ENCODE peak calls at places on chromosomes 7 and 10, in ten cellular contexts. D, K, Z, P, I, E, J, R, A and V are unnamed samples. For H3K9me3 and H3K4me1, the result is how much of the 10 kb centered on the place peaks cover.

GRCh38 chr10:113541554-113541902 is 11.3 kb upstream of the HABP2 start:
- DNase-seq in D (no peak), K (no peak), Z (no peak), P (no peak), I (no peak), E (no peak), J (no peak), R (no peak), A (no peak), V (no peak)

GRCh38 chr10:69864321-69864720 is 62.6 kb downstream of the COL13A1 start:
- DNase-seq in D (no peak), K (no peak), Z (peak), P (peak), I (no peak), E (no peak), J (no peak), R (no peak), A (no peak), V (no peak)

GRCh38 chr10:70996549-70996948 is 108.2 kb upstream of the PCBD1 start:
- DNase-seq in D (no peak), K (no peak), Z (no peak), P (no peak), I (no peak), E (no peak), J (no peak), R (no peak), A (peak), V (no peak)

GRCh38 chr7:1710936-1711335 is 40.9 kb downstream of the ELFN1 start:
- DNase-seq in D (no peak), K (no peak), Z (no peak), P (no peak), I (no peak), E (no peak), J (no peak), R (no peak), A (no peak), V (peak)

GRCh38 chr7:133563196-133563707 is 310.4 kb downstream of the EXOC4 start:
- DNase-seq in D (no peak), K (no peak), Z (no peak), P (no peak), I (no peak), E (no peak), J (no peak), R (no peak), A (no peak), V (no peak)

GRCh38 chr7:87234949-87235348 is 15.4 kb upstream of the TMEM243 start:
- DNase-seq in D (no peak), K (no peak), Z (no peak), P (peak), I (no peak), E (no peak), J (no peak), R (no peak), A (no peak), V (no peak)

GRCh38 chr10:58293989-58294388 is 25.0 kb downstream of the CISD1 start:
- DNase-seq in D (no peak), K (no peak), Z (no peak), P (no peak), I (no peak), E (no peak), J (no peak), R (peak), A (no peak), V (no peak)

GRCh38 chr10:4701016-4701415 is 125.0 kb upstream of the AKR1E2 start:
- DNase-seq in D (no peak), K (no peak), Z (no peak), P (no peak), I (no peak), E (no peak), J (no peak), R (no peak), A (no peak), V (no peak)

GRCh38 chr10:74174533-74174932 is 23.5 kb downstream of the ADK start:
- DNase-seq in D (no peak), K (no peak), Z (no peak), P (no peak), I (no peak), E (no peak), J (no peak), R (peak), A (no peak), V (no peak)

DNA sequence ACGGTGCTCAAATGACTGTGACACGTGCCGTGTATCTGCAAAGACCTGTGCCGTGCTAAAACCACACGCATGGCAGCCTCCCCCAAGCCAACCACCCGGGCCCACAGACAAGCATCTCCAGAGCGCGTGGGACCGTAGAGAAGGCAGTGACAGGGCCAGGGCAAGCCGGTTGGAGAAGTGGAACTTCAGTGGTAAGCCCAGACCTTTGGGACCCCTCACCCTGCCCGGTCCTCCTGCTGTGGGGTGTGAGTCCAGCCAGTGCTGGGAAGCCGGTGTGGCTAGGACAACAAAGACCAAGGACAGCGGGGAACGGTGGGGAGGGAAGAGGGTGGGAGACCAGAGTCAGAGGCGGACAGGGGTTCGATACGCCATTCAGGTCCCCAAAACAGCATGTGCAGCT is 476.2 kb downstream of the DNAJB6 start:
- DNase-seq in D (no peak), K (peak), Z (no peak), P (no peak), I (no peak), E (no peak), J (no peak), R (no peak), A (no peak), V (no peak)
- H3K9me3 ChIP-seq in D (under half), K (under half), Z (under half), P (half or more), I (under half), E (under half), J (under half), R (under half), A (under half), V (under half)

GRCh38 chr7:25476863-25477262 is 248.6 kb upstream of the NPVF start:
- DNase-seq in D (no peak), K (no peak), Z (no peak), P (no peak), I (no peak), E (no peak), J (no peak), R (no peak), A (no peak), V (no peak)
- H3K4me1 ChIP-seq in D (under half), K (under half), Z (under half), P (under half), I (under half), E (under half), J (under half), R (under half), A (under half), V (under half)

DNA sequence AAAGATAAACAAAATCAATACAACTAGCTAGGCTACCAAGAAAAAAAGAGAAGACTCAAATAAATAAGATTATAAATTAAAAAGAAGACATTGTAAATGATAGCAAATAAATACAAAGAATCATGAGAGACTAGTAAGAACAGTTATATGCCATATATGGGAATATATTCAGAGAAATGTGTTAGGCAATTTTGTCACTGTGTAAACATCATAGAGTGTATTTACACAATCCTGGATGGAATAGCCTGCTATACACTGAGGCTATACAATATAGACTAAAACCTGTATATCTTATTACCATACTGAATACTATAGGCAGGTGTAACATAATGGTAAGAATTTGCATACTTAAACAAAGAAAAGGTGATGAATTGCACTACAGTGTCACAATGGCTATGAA is 717.4 kb downstream of the PARD3 start:
- DNase-seq in D (no peak), K (no peak), Z (no peak), P (no peak), I (no peak), E (no peak), J (no peak), R (no peak), A (no peak), V (no peak)
- H3K9me3 ChIP-seq in D (under half), K (half or more), Z (under half), P (under half), I (under half), E (under half), J (under half), R (under half), A (under half), V (under half)

GRCh38 chr10:80470266-80470665 is 16.2 kb downstream of the TSPAN14 start:
- DNase-seq in D (no peak), K (no peak), Z (no peak), P (no peak), I (no peak), E (no peak), J (no peak), R (no peak), A (no peak), V (no peak)
- H3K4me1 ChIP-seq in D (under half), K (half or more), Z (half or more), P (under half), I (half or more), E (half or more), J (half or more), R (half or more), A (half or more), V (under half)

GRCh38 chr7:93132216-93132615 is 14.4 kb upstream of the SAMD9 start:
- DNase-seq in D (no peak), K (no peak), Z (no peak), P (no peak), I (no peak), E (no peak), J (no peak), R (no peak), A (no peak), V (no peak)
- H3K9me3 ChIP-seq in D (under half), K (half or more), Z (under half), P (under half), I (under half), E (half or more), J (under half), R (under half), A (half or more), V (under half)

DNA sequence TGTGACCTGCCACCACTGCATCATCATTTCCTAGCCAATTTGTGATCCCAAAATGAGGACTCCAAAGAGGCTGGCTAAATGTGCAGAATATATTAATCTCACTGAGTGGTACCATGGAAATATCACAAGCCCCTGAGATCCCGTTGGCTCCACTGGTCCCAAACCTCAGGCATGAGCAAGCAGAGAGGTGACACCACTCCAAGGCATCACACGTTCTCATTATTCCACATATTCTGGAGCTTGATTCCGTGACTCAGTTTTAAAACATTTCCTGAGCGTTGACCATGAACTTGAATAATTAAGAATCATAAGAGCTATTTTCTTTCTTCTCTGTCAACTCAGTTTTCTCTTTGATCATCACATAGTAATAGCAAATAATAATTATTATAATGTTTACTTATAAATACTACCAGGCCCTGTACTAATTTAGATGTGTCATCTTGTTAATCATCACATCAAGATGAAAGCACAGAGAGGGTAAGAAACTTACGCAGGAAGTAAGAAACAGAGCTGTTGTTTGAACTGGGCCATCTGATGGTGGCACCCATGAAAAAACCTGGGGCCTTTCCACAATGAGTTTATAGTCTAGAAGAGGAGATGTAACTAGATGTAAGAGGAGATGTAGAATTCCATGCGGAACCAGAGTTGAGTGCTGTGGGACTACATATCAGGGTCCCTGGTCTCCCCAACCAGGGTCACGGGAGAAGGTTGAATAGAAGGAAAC is 3.5 kb downstream of the APBB1IP start:
- DNase-seq in D (no peak), K (no peak), Z (no peak), P (no peak), I (no peak), E (no peak), J (no peak), R (no peak), A (no peak), V (no peak)
- H3K4me1 ChIP-seq in D (under half), K (under half), Z (under half), P (under half), I (under half), E (under half), J (under half), R (under half), A (under half), V (under half)

DNA sequence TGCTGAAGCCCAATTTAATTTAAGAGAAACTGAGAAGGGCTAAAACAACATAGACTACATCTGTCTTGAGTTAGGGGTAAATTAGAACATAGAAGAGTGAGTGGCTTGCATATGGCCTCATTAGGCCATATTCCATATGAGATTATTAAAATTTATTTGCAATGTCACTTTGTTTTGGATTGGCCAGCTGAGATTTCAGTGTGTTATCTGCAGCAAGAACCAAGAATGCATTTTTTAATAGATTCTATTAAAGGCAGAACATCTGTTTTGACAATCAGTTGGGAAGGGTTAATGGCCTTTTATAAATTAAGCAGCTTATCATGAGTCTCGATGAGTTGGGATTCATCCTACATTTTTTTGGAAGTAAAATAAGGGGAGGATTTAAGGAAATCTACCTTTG is 236.2 kb downstream of the DGKB start:
- DNase-seq in D (no peak), K (no peak), Z (no peak), P (no peak), I (no peak), E (no peak), J (no peak), R (no peak), A (no peak), V (no peak)
- H3K9me3 ChIP-seq in D (under half), K (under half), Z (under half), P (under half), I (under half), E (under half), J (under half), R (under half), A (under half), V (under half)

GRCh38 chr10:79933961-79934360 is 14.9 kb downstream of the SFTPD start:
- DNase-seq in D (no peak), K (no peak), Z (no peak), P (no peak), I (no peak), E (no peak), J (no peak), R (no peak), A (no peak), V (no peak)
- H3K4me1 ChIP-seq in D (under half), K (under half), Z (under half), P (under half), I (under half), E (under half), J (under half), R (under half), A (under half), V (under half)

GRCh38 chr7:53246974-53247373 is 211.5 kb downstream of the POM121L12 start:
- DNase-seq in D (no peak), K (no peak), Z (no peak), P (no peak), I (no peak), E (no peak), J (no peak), R (no peak), A (no peak), V (no peak)
- H3K9me3 ChIP-seq in D (under half), K (under half), Z (under half), P (under half), I (under half), E (under half), J (under half), R (under half), A (under half), V (under half)

DNA sequence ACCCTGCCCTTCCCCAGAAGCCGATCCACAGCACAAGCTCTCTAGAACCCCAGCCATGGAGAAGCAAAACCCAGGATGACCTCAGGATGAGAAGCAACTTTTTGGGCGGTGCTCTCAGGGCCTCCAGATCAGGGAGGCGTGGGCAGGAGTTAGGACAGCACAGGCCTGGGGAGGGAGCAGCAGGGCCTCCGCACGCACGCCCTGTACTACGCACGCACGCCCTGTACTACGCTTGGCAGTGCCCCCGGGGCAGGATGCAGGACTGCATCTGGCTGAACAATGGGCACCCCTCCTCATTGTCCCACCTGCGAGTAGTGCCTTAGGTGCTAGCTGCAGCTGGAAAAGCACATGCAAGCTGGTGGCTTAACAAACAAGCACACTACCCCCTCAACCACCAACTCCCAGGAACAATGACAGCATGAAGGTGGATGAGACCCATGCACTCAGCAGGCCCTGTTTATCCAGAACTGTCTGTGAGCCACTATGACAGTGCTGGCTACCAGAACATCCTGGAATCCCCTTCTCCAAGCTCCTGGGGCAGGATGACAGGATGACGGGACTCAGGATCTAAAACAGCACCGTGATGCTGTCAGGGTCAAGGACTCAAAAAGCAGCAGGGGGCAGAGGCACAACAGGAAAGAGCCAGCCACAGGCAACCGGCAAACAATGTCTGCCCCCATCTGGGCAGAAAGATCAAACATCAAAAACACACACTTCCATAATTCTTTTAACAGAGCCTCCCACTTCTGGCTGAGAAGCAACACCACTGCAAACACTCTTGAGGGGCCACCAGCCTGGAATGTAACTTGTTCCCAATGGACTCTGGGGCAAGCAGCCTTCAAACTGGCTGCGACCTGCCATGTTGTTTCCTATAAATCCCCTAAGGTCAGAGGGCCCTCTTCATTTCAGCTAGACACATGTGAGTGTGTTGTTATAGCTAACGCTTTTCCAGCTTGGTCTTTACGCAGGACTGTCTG is 11.7 kb downstream of the PODXL start:
- DNase-seq in D (no peak), K (no peak), Z (peak), P (peak), I (no peak), E (no peak), J (no peak), R (no peak), A (no peak), V (peak)
- H3K4me1 ChIP-seq in D (under half), K (half or more), Z (under half), P (under half), I (under half), E (under half), J (under half), R (under half), A (under half), V (half or more)